ENCODE peak calls at places on chromosomes 1 and 21, in seven cellular contexts. A is heart right ventricle; L is fibroblast of lung; U is cardiac muscle cell; B is naive thymus-derived CD4-positive, alpha-beta T cell; H is AG04450; I is spleen. C is an unnamed sample.

GRCh38 chr1:109354940-109355339 is 42.8 kb downstream of the SORT1 start:
- DNase-seq in I (no peak), H (no peak), A (no peak), U (no peak), L (no peak), B (no peak), C (no peak)

GRCh38 chr1:23343246-23344110 is 606 bp downstream of the HNRNPR start:
- DNase-seq in U (peak; percentile 58), B (peak; percentile 2), H (peak; percentile 45), L (peak; percentile 89), A (no peak), I (peak; percentile 89), C (peak; percentile 43)

GRCh38 chr1:109502368-109502851 is 7.1 kb downstream of the AMIGO1 start:
- DNase-seq in I (no peak), L (no peak), H (no peak), A (no peak), B (peak; percentile 77), U (no peak), C (no peak)

GRCh38 chr1:185453496-185454192 is 136.6 kb upstream of the IVNS1ABP start:
- DNase-seq in U (peak; percentile 5), B (no peak), H (peak; percentile 82), L (peak; percentile 83), A (no peak), I (no peak), C (no peak)

GRCh38 chr1:7348073-7348472 is 423.0 kb upstream of the VAMP3 start:
- DNase-seq in L (no peak), A (no peak), H (no peak), B (no peak), I (no peak), U (no peak), C (no peak)

GRCh38 chr21:35932232-35932911 is 128.0 kb downstream of the SETD4 start:
- DNase-seq in I (peak; percentile 79), L (peak; percentile 91), U (peak; percentile 91), B (peak; percentile 25), H (peak; percentile 80), A (peak; percentile 27), C (no peak)

GRCh38 chr1:234698624-234699023 is 88.6 kb upstream of the IRF2BP2 start:
- DNase-seq in I (no peak), H (no peak), U (no peak), B (no peak), A (no peak), L (no peak), C (no peak)

GRCh38 chr1:154689063-154689462 is 81.1 kb upstream of the ADAR start:
- DNase-seq in B (no peak), A (no peak), L (peak; percentile 14), I (no peak), U (no peak), H (no peak), C (no peak)

GRCh38 chr1:193589597-193590040 is 403.2 kb upstream of the B3GALT2 start:
- DNase-seq in U (peak; percentile 82), A (peak; percentile 11), L (peak; percentile 39), H (peak; percentile 4), I (no peak), B (no peak), C (no peak)

GRCh38 chr1:184563308-184563707 is 176.5 kb downstream of the C1orf21 start:
- DNase-seq in U (peak; percentile 63), H (no peak), L (peak; percentile 13), I (no peak), A (no peak), B (no peak), C (no peak)

GRCh38 chr1:228434674-228435073 is 18.0 kb upstream of the TRIM17 start:
- DNase-seq in I (peak; percentile 14), L (no peak), B (no peak), H (no peak), U (no peak), A (no peak), C (no peak)

GRCh38 chr1:1491601-1492000 is 20.0 kb downstream of the ATAD3B start:
- DNase-seq in L (no peak), I (no peak), B (no peak), A (no peak), H (no peak), U (no peak), C (no peak)

GRCh38 chr1:1489231-1489630 is 17.7 kb downstream of the ATAD3B start:
- DNase-seq in B (no peak), L (no peak), U (no peak), I (no peak), A (no peak), H (no peak), C (no peak)

GRCh38 chr1:1489861-1490260 is 18.3 kb downstream of the ATAD3B start:
- DNase-seq in B (no peak), U (no peak), L (no peak), I (no peak), A (no peak), H (no peak), C (no peak)

GRCh38 chr1:1490633-1491230 is 19.2 kb downstream of the ATAD3B start:
- DNase-seq in I (no peak), H (no peak), L (no peak), B (no peak), A (no peak), U (no peak), C (no peak)

GRCh38 chr1:1487701-1488100 is 16.1 kb downstream of the ATAD3B start:
- DNase-seq in U (no peak), L (no peak), B (no peak), A (no peak), H (no peak), I (no peak), C (no peak)
- H3K27ac ChIP-seq in U (no peak overlapping the region), L (no peak overlapping the region), B (no peak overlapping the region), A (no peak overlapping the region), H (no peak overlapping the region), I (no peak overlapping the region), C (no peak overlapping the region)

DNA sequence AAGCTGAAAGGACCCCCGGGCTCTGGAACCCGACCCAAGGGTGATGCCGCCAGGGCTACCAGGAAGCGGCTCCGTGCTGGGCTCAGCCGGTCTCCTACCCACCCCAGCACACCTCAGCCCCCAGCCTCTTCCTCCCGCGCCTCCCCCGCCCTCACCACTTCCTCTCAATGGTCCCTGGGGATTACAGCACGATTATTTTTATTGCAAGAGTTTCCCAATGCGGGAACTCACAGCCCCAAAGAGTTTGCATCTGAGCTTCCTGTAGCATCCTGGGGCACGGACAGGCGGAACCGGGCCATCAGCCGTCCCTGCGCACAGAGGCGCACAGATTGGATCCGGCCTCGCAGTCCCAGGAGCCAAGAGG is 8.7 kb upstream of the SLX9 start:
- DNase-seq in A (no peak), L (no peak), H (no peak), I (peak; percentile 94), B (no peak), U (peak; percentile 78), C (no peak)
- H3K27ac ChIP-seq in A (no peak overlapping the region), L (no peak overlapping the region), H (no peak overlapping the region), I (peak overlapping the region; percentile 95), B (peak overlapping the region; percentile 79), U (no peak overlapping the region), C (peak overlapping the region; percentile 39)

DNA sequence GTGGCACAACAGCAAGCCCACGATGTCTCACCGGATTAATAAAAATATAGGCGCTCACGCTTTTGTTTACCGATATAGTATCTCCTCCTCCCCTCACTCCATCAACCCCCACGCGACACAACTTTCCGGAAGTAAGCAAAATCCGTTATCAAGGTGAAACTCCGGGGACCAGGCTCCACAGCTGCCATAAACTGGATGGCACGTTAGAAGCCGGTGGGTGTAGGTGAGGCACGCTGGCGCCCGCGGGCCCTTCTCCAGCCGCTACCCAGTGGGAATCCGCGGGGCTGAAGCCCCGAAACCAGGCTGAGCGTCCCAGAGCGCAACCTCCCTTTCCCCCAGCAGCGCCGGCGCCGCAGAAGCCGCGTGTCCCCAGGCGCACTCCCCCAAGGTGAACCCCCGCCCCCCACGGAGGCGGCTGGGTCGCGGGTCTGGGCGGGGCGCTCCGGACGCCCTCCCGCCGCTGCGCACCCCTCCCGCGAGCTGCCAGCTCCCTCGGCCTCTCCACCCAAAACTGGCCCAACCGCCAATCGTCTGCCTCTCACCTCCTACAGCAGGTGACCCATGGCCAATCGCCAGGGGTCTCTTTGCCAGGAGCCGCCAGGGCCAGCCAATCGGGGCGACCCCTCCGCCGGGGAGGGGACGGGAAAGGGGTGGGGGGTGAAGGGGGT is 112.4 kb downstream of the OSBPL9 start:
- DNase-seq in L (peak; percentile 92), U (peak; percentile 95), A (peak; percentile 90), I (peak; percentile 98), B (peak; percentile 88), H (peak; percentile 58), C (peak; percentile 67)
- H3K27ac ChIP-seq in L (no peak overlapping the region), U (peak overlapping the region; percentile 85), A (peak overlapping the region; percentile 11), I (peak overlapping the region; percentile 92), B (peak overlapping the region; percentile 78), H (peak overlapping the region; percentile 21), C (peak overlapping the region; percentile 92)

GRCh38 chr1:32957017-32957416 is 7.6 kb downstream of the RNF19B start:
- DNase-seq in U (no peak), H (no peak), L (no peak), I (no peak), B (no peak), A (no peak), C (no peak)
- H3K27ac ChIP-seq in U (no peak overlapping the region), H (no peak overlapping the region), L (no peak overlapping the region), I (no peak overlapping the region), B (no peak overlapping the region), A (no peak overlapping the region), C (no peak overlapping the region)

GRCh38 chr1:157944666-157945280 is 48.7 kb upstream of the KIRREL1 start:
- DNase-seq in B (no peak), A (no peak), L (no peak), I (no peak), H (no peak), U (no peak), C (no peak)
- H3K27ac ChIP-seq in B (no peak overlapping the region), A (no peak overlapping the region), L (no peak overlapping the region), I (no peak overlapping the region), H (no peak overlapping the region), U (no peak overlapping the region), C (no peak overlapping the region)

GRCh38 chr1:214296860-214297699 is 16.1 kb downstream of the SMYD2 start:
- DNase-seq in U (no peak), L (peak; percentile 96), A (no peak), I (no peak), B (no peak), H (peak; percentile 67), C (no peak)
- H3K27ac ChIP-seq in U (peak overlapping the region; percentile 4), L (no peak overlapping the region), A (no peak overlapping the region), I (no peak overlapping the region), B (no peak overlapping the region), H (peak overlapping the region; percentile 21), C (no peak overlapping the region)

GRCh38 chr21:41759926-41760325 is 6.9 kb downstream of the RIPK4 start:
- DNase-seq in L (no peak), B (no peak), U (no peak), H (no peak), A (no peak), I (peak; percentile 1), C (no peak)

GRCh38 chr21:41761211-41762181 is 5.4 kb downstream of the RIPK4 start:
- DNase-seq in I (peak; percentile 85), H (no peak), B (no peak), A (peak; percentile 57), U (peak; percentile 34), L (no peak), C (no peak)

GRCh38 chr21:41762236-41762635 is 4.6 kb downstream of the RIPK4 start:
- DNase-seq in I (no peak), A (no peak), H (no peak), U (no peak), B (no peak), L (no peak), C (no peak)

GRCh38 chr21:41759214-41759840 is 7.5 kb downstream of the RIPK4 start:
- DNase-seq in A (no peak), L (no peak), U (no peak), B (no peak), H (no peak), I (peak; percentile 39), C (no peak)

GRCh38 chr21:41760411-41760810 is 6.4 kb downstream of the RIPK4 start:
- DNase-seq in B (no peak), H (no peak), A (no peak), L (no peak), I (peak; percentile 56), U (no peak), C (no peak)
- H3K27ac ChIP-seq in B (no peak overlapping the region), H (no peak overlapping the region), A (no peak overlapping the region), L (no peak overlapping the region), I (no peak overlapping the region), U (no peak overlapping the region), C (peak overlapping the region; percentile 98)